ENCODE peak calls at places on chromosomes 7 and 10, in four cellular contexts. Z, P, W and F are unnamed samples.

GRCh38 chr10:44459677-44460076 is 74.8 kb upstream of the CXCL12 start:
- DNase-seq in Z (no peak), P (no peak), W (no peak), F (no peak)

GRCh38 chr7:155470186-155470487 is 12.2 kb downstream of the EN2 start:
- DNase-seq in Z (no peak), P (no peak), W (no peak), F (no peak)

GRCh38 chr7:17109017-17109416 is 189.4 kb upstream of the AHR start:
- DNase-seq in Z (no peak), P (no peak), W (no peak), F (no peak)

GRCh38 chr10:102335184-102335583 is 60.3 kb upstream of the NFKB2 start:
- DNase-seq in Z (no peak), P (no peak), W (no peak), F (no peak)

GRCh38 chr10:103598654-103599115 is 105.2 kb downstream of the NEURL1 start:
- DNase-seq in Z (peak; percentile 72), P (peak; percentile 66), W (peak; percentile 66), F (no peak)

GRCh38 chr7:116075351-116076145 is 45.0 kb upstream of the TFEC start:
- DNase-seq in Z (no peak), P (no peak), W (peak; percentile 17), F (no peak)

GRCh38 chr10:103804866-103805265 is 50.5 kb downstream of the SH3PXD2A start:
- DNase-seq in Z (no peak), P (no peak), W (no peak), F (no peak)

GRCh38 chr7:34748244-34749039 is 90.4 kb downstream of the NPSR1 start:
- DNase-seq in Z (peak; percentile 99), P (no peak), W (no peak), F (no peak)

GRCh38 chr7:50121269-50121668 is 28.2 kb upstream of the ZPBP start:
- DNase-seq in Z (no peak), P (no peak), W (no peak), F (peak; percentile 43)

GRCh38 chr7:140478361-140479061 is 794 bp downstream of the MKRN1 start:
- DNase-seq in Z (no peak), P (no peak), W (no peak), F (no peak)

GRCh38 chr10:58956926-58957325 is 219.5 kb upstream of the PHYHIPL start:
- DNase-seq in Z (peak; percentile 61), P (no peak), W (no peak), F (no peak)

GRCh38 chr10:94123253-94123995 is 129.7 kb downstream of the PLCE1 start:
- DNase-seq in Z (peak; percentile 93), P (no peak), W (no peak), F (no peak)

GRCh38 chr7:152762056-152762455 is 2.5 kb downstream of the ACTR3B start:
- DNase-seq in Z (no peak), P (no peak), W (no peak), F (no peak)

GRCh38 chr7:1073211-1073977 is 14.5 kb upstream of the GPER1 start:
- DNase-seq in Z (no peak), P (no peak), W (no peak), F (no peak)

GRCh38 chr7:16764942-16765341 is 11.4 kb downstream of the TSPAN13 start:
- DNase-seq in Z (no peak), P (no peak), W (no peak), F (no peak)

GRCh38 chr10:68628576-68629127 is 68.5 kb downstream of the TET1 start:
- DNase-seq in Z (no peak), P (no peak), W (no peak), F (no peak)

GRCh38 chr10:92822964-92823363 is 25.4 kb upstream of the EXOC6 start:
- DNase-seq in Z (no peak), P (no peak), W (no peak), F (no peak)

GRCh38 chr10:126234630-126235029 is 153.6 kb downstream of the ADAM12 start:
- DNase-seq in Z (no peak), P (no peak), W (no peak), F (no peak)

GRCh38 chr7:121085922-121086321 is 97.4 kb downstream of the CPED1 start:
- DNase-seq in Z (no peak), P (no peak), W (no peak), F (no peak)

GRCh38 chr7:121204537-121204936 is 124.3 kb upstream of the WNT16 start:
- DNase-seq in Z (no peak), P (no peak), W (no peak), F (no peak)

GRCh38 chr7:95411036-95411435 is 14.9 kb upstream of the PON3 start:
- DNase-seq in Z (no peak), P (no peak), W (no peak), F (no peak)

GRCh38 chr10:75105576-75106197 is 5.8 kb upstream of the SAMD8 start:
- DNase-seq in Z (no peak), P (no peak), W (no peak), F (no peak)

GRCh38 chr10:7511612-7512011 is 100.8 kb upstream of the SFMBT2 start:
- DNase-seq in Z (no peak), P (no peak), W (no peak), F (no peak)

GRCh38 chr7:927031-927671 is 27.3 kb downstream of the ADAP1 start:
- DNase-seq in Z (peak; percentile 31), P (no peak), W (peak; percentile 10), F (no peak)

GRCh38 chr10:3928569-3928968 is 143.6 kb upstream of the KLF6 start:
- DNase-seq in Z (no peak), P (no peak), W (no peak), F (no peak)

GRCh38 chr10:12902135-12902572 is 99.4 kb downstream of the CCDC3 start:
- DNase-seq in Z (peak; percentile 50), P (peak; percentile 69), W (peak; percentile 68), F (peak; percentile 4)

GRCh38 chr10:26781797-26782196 is 79.0 kb downstream of the ABI1 start:
- DNase-seq in Z (no peak), P (no peak), W (no peak), F (no peak)

GRCh38 chr10:121601458-121601857 is 3.2 kb upstream of the FGFR2 start:
- DNase-seq in Z (no peak), P (no peak), W (no peak), F (no peak)

GRCh38 chr7:41047789-41048191 is 655.1 kb downstream of the INHBA start:
- DNase-seq in Z (no peak), P (no peak), W (no peak), F (no peak)

GRCh38 chr7:23491502-23491901 is 21.2 kb upstream of the IGF2BP3 start:
- DNase-seq in Z (no peak), P (no peak), W (no peak), F (no peak)

GRCh38 chr10:28674782-28675181 is 2.5 kb upstream of the BAMBI start:
- DNase-seq in Z (no peak), P (peak; percentile 26), W (no peak), F (no peak)

GRCh38 chr7:98133181-98133580 is 26.5 kb downstream of the LMTK2 start:
- DNase-seq in Z (no peak), P (peak; percentile 35), W (no peak), F (peak; percentile 63)

GRCh38 chr7:20089431-20089830 is 127.8 kb downstream of the MACC1 start:
- DNase-seq in Z (no peak), P (no peak), W (no peak), F (no peak)
- TF ChIP-seq CBFB in Z (no peak), P (no peak), W (no peak), F (no peak)

DNA sequence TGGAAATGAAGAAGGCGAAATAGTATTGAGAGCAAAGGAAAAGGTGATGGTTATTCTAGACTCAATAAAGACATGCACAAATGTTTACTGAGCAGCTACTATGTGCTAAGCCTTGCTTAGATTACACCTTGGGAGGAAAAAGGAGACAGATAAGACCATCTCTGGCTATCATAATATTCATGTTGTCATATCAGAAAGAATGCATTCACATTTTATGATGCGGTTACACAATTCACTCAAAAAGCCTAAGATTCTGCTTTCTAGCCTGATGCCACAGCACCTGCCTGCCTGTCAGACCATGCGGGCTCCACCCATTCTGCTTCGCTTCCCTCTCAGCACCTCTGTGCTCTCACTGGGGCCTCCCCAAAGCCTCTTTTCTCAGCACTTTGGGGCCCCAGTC is 100.9 kb downstream of the JCAD start:
- DNase-seq in Z (no peak), P (no peak), W (no peak), F (no peak)
- TF ChIP-seq CBFB in Z (no peak), P (no peak), W (no peak), F (no peak)

DNA sequence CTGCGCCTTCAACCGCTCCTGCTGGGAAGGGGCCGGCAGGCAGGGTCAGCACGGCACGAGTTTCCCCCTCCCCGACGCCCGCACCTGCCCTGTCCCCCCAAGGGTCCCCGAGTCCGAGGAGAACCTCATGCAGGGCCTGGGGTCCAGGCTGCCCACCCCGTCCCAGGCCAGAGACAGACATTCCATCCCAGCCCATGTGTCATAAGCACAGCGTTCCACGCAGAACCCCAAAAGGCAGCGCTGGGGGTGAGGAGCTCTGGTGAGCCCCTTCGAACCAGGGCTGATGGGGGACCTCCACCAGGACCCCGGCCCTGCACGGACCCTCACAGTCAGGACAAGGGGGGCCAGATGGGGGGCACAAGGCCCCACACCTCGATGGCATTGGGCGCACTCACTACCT is 49.2 kb downstream of the TNRC18 start:
- DNase-seq in Z (no peak), P (no peak), W (no peak), F (no peak)
- TF ChIP-seq CBFB in Z (no peak), P (no peak), W (no peak), F (no peak)

GRCh38 chr7:90006988-90007387 is 147.3 kb upstream of the STEAP1 start:
- DNase-seq in Z (no peak), P (no peak), W (no peak), F (no peak)
- TF ChIP-seq CBFB in Z (no peak), P (no peak), W (no peak), F (no peak)

DNA sequence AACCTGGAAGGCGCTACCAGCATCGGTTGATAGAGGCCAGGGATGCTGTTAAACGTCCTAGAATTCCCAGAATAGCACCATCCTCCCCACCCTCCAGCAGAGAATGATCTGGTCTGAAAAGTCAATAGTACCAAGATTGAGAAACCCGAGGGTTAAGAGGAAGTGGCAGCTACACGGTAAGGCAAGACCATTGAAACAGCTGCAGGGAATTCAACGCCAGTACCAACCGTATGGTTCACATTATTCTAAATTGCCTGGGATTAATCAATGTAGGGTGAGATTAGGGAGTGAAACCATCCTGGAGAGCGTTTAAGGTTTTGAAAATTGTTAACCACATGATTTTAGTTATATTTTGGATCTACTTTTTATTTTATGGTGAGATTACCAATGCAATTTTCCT is 352.2 kb downstream of the PRPF18 start:
- DNase-seq in Z (no peak), P (no peak), W (no peak), F (no peak)
- TF ChIP-seq CBFB in Z (no peak), P (no peak), W (no peak), F (no peak)